ENCODE peak calls at places on chromosomes 2 and 18, in nine cellular contexts. Z is HCT116; F is endodermal cell; N is IMR-90; L is AG04450; J is dorsolateral prefrontal cortex; U is lower lobe of right lung; M is CD4-positive, alpha-beta T cell; S is A549. Y is an unnamed sample.

GRCh38 chr2:1960761-1961160 is 216.4 kb upstream of the PXDN start:
- DNase-seq in Z (no peak), F (no peak), N (no peak), L (no peak), J (no peak), U (no peak), M (no peak), S (no peak), Y (no peak)

GRCh38 chr2:9029721-9030120 is 26.2 kb upstream of the MBOAT2 start:
- DNase-seq in Z (no peak), F (no peak), N (no peak), L (no peak), J (no peak), U (no peak), M (no peak), S (no peak), Y (no peak)

GRCh38 chr18:12361770-12362378 is 15.2 kb downstream of the AFG3L2 start:
- DNase-seq in Z (no peak), F (no peak), N (peak), L (no peak), J (no peak), U (no peak), M (no peak), S (no peak), Y (peak)

GRCh38 chr2:27897755-27898154 is 7.2 kb downstream of the BABAM2 start:
- DNase-seq in Z (no peak), F (no peak), N (no peak), L (no peak), J (no peak), U (no peak), M (no peak), S (no peak), Y (no peak)

GRCh38 chr2:142131016-142131714 is at the start of gene LRP1B:
- DNase-seq in Z (no peak), F (peak), N (peak), L (no peak), J (peak), U (no peak), M (no peak), S (no peak), Y (no peak)

GRCh38 chr2:108587621-108588020 is 53.4 kb downstream of the LIMS1 start:
- DNase-seq in Z (no peak), F (no peak), N (peak), L (no peak), J (no peak), U (no peak), M (no peak), S (peak), Y (no peak)

GRCh38 chr2:42245392-42245791 is 76.2 kb downstream of the EML4 start:
- DNase-seq in Z (no peak), F (no peak), N (no peak), L (no peak), J (no peak), U (no peak), M (no peak), S (no peak), Y (no peak)

GRCh38 chr2:188786368-188786781 is 187.8 kb upstream of the COL3A1 start:
- DNase-seq in Z (peak), F (no peak), N (peak), L (no peak), J (no peak), U (no peak), M (no peak), S (peak), Y (no peak)

GRCh38 chr2:171407030-171407707 is 26.6 kb downstream of the METTL8 start:
- DNase-seq in Z (no peak), F (no peak), N (no peak), L (no peak), J (no peak), U (no peak), M (no peak), S (no peak), Y (no peak)

GRCh38 chr2:201254331-201254730 is 6.0 kb upstream of the CASP8 start:
- DNase-seq in Z (no peak), F (peak), N (peak), L (no peak), J (no peak), U (peak), M (no peak), S (peak), Y (no peak)

GRCh38 chr2:149278146-149278878 is 52.1 kb upstream of the LYPD6 start:
- DNase-seq in Z (no peak), F (no peak), N (no peak), L (no peak), J (no peak), U (no peak), M (no peak), S (no peak), Y (no peak)

GRCh38 chr2:129732630-129733026 is 246.8 kb upstream of the RAB6C start:
- DNase-seq in Z (no peak), F (peak), N (no peak), L (no peak), J (no peak), U (no peak), M (no peak), S (no peak), Y (no peak)

GRCh38 chr2:160157861-160158813 is 41.9 kb downstream of the ITGB6 start:
- DNase-seq in Z (no peak), F (peak), N (peak), L (no peak), J (no peak), U (no peak), M (no peak), S (no peak), Y (no peak)

GRCh38 chr18:31942301-31942998 is 478 bp downstream of the TRAPPC8 start:
- DNase-seq in Z (no peak), F (no peak), N (peak), L (no peak), J (peak), U (peak), M (no peak), S (peak), Y (peak)

GRCh38 chr2:226078656-226079055 is 679.1 kb downstream of the NYAP2 start:
- DNase-seq in Z (no peak), F (no peak), N (no peak), L (no peak), J (no peak), U (no peak), M (no peak), S (no peak), Y (no peak)

GRCh38 chr2:191566347-191566746 is 111.6 kb upstream of the NABP1 start:
- DNase-seq in Z (peak), F (peak), N (peak), L (peak), J (peak), U (peak), M (peak), S (peak), Y (peak)

GRCh38 chr2:229553091-229553490 is 161.3 kb downstream of the DNER start:
- DNase-seq in Z (no peak), F (no peak), N (no peak), L (no peak), J (no peak), U (no peak), M (no peak), S (no peak), Y (no peak)

GRCh38 chr2:170298861-170299429 is 121.0 kb downstream of the MYO3B start:
- DNase-seq in Z (no peak), F (no peak), N (no peak), L (no peak), J (no peak), U (no peak), M (no peak), S (no peak), Y (no peak)

GRCh38 chr2:101961287-101962242 is 30.2 kb upstream of the IL1R2 start:
- DNase-seq in Z (no peak), F (no peak), N (peak), L (peak), J (no peak), U (peak), M (no peak), S (no peak), Y (peak)

GRCh38 chr2:73418343-73418742 is 32.7 kb downstream of the ALMS1 start:
- DNase-seq in Z (no peak), F (no peak), N (peak), L (peak), J (peak), U (peak), M (no peak), S (no peak), Y (peak)

GRCh38 chr2:234955091-234955511 is 3.3 kb downstream of the SH3BP4 start:
- DNase-seq in Z (no peak), F (peak), N (no peak), L (no peak), J (no peak), U (peak), M (no peak), S (no peak), Y (no peak)

GRCh38 chr2:16225545-16225944 is 285.2 kb downstream of the MYCN start:
- DNase-seq in Z (no peak), F (peak), N (no peak), L (no peak), J (no peak), U (no peak), M (no peak), S (no peak), Y (no peak)

GRCh38 chr18:48929951-48930713 is 20.6 kb downstream of the SMAD7 start:
- DNase-seq in Z (no peak), F (no peak), N (peak), L (no peak), J (no peak), U (no peak), M (no peak), S (peak), Y (no peak)

GRCh38 chr2:180761224-180761623 is 219.2 kb upstream of the UBE2E3 start:
- DNase-seq in Z (peak), F (no peak), N (peak), L (no peak), J (no peak), U (no peak), M (no peak), S (peak), Y (no peak)

GRCh38 chr2:12506846-12507245 is 209.9 kb upstream of the TRIB2 start:
- DNase-seq in Z (no peak), F (no peak), N (peak), L (no peak), J (no peak), U (no peak), M (no peak), S (no peak), Y (no peak)

GRCh38 chr2:210965472-210965871 is 409.1 kb downstream of the CPS1 start:
- DNase-seq in Z (no peak), F (no peak), N (no peak), L (no peak), J (no peak), U (no peak), M (no peak), S (no peak), Y (no peak)

GRCh38 chr2:14148186-14148585 is 484.3 kb upstream of the LRATD1 start:
- DNase-seq in Z (no peak), F (no peak), N (peak), L (no peak), J (no peak), U (no peak), M (no peak), S (no peak), Y (no peak)

GRCh38 chr2:149586063-149586462 is 1.5 kb downstream of the MMADHC start:
- DNase-seq in Z (no peak), F (no peak), N (no peak), L (no peak), J (no peak), U (no peak), M (no peak), S (no peak), Y (no peak)

GRCh38 chr2:159206736-159207380 is 79.6 kb downstream of the WDSUB1 start:
- DNase-seq in Z (no peak), F (no peak), N (no peak), L (no peak), J (no peak), U (no peak), M (no peak), S (no peak), Y (no peak)

GRCh38 chr2:217279130-217279529 is 419.3 kb upstream of the TNP1 start:
- DNase-seq in Z (no peak), F (no peak), N (peak), L (no peak), J (no peak), U (no peak), M (no peak), S (no peak), Y (no peak)

GRCh38 chr2:236167297-236168109 is 683 bp downstream of the GBX2 start:
- DNase-seq in Z (no peak), F (peak), N (peak), L (no peak), J (no peak), U (no peak), M (no peak), S (peak), Y (peak)

GRCh38 chr2:132585982-132586608 is 83.9 kb downstream of the LYPD1 start:
- DNase-seq in Z (no peak), F (no peak), N (no peak), L (no peak), J (no peak), U (no peak), M (no peak), S (no peak), Y (no peak)

GRCh38 chr2:210584834-210585233 is 28.4 kb downstream of the CPS1 start:
- DNase-seq in Z (peak), F (no peak), N (peak), L (no peak), J (no peak), U (no peak), M (no peak), S (peak), Y (no peak)

GRCh38 chr2:82959677-82960076 is 1499.4 kb downstream of the SUCLG1 start:
- DNase-seq in Z (no peak), F (no peak), N (no peak), L (no peak), J (no peak), U (no peak), M (no peak), S (no peak), Y (no peak)

GRCh38 chr2:167294031-167294774 is 405.9 kb downstream of the XIRP2 start:
- DNase-seq in Z (no peak), F (peak), N (peak), L (no peak), J (peak), U (peak), M (no peak), S (peak), Y (peak)

GRCh38 chr2:170423919-170424318 is 246.0 kb downstream of the MYO3B start:
- DNase-seq in Z (no peak), F (no peak), N (no peak), L (no peak), J (no peak), U (no peak), M (no peak), S (no peak), Y (no peak)

GRCh38 chr2:157744571-157745076 is 116.0 kb upstream of the ACVR1C start:
- DNase-seq in Z (no peak), F (no peak), N (no peak), L (no peak), J (no peak), U (no peak), M (no peak), S (no peak), Y (no peak)

DNA sequence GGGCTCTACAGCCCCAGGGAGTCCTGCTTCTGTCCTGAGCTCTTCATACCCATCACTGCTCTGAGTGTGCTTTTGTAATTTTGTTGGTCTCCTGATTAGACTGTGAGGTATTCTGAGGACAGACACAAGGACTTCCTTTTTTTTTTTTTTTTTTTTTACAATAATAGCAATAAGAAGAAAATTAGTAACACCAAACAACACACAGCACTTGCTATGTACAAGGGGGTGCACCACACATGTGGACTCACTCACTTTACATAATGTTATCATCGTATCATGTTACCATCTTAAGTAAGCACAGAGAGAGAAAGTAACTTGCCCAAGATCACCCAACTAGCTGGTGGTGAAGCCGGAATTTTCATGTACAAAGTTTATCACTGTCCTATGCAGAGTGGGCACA is 34.5 kb downstream of the MBP start:
- DNase-seq in Z (no peak), F (no peak), N (peak), L (no peak), J (no peak), U (no peak), M (no peak), S (no peak), Y (no peak)
- H3K27ac ChIP-seq in Z (no peak), F (no peak), N (peak), L (no peak), J (no peak), U (peak), M (no peak), S (peak), Y (peak)

GRCh38 chr2:138602166-138602460 is 100.5 kb downstream of the SPOPL start:
- DNase-seq in Z (no peak), F (no peak), N (no peak), L (no peak), J (no peak), U (no peak), M (no peak), S (no peak), Y (no peak)

GRCh38 chr2:138600732-138601437 is 99.3 kb downstream of the SPOPL start:
- DNase-seq in Z (no peak), F (no peak), N (peak), L (no peak), J (no peak), U (no peak), M (no peak), S (no peak), Y (no peak)

DNA sequence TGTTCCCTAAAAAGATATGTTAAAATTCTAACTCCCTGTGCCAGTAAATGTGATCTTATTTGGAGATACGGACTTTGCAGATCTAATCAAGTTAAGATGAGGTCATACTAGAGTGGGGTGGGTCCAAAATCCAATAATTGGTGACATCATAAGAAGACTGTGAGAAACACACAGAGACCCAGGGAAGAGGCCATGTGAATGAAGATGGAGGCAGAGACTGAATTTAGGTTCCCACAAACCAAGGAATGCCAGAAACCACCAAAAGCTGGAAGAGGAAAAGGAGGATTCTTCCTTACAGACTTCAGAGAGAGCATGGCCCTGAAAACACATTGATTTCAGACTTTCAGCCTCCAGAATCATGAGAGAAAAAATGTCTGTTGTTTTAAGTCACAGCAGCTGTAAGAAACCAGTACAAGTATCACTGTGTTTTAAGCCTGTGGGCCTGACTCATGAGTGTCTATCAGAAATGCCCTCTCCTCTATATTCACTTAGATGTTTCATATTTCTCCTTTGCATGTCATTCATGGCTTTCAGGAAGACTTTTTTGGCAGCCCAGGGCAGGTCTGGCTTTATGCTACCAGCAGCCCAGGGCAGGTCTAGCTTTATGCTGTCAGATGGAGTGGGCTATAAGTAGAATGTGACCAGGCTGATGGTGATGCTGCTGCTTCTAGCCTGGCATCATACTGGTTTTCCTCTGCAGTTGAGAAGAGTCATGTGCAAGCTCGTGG is 100.0 kb downstream of the SPOPL start:
- DNase-seq in Z (no peak), F (no peak), N (peak), L (no peak), J (no peak), U (no peak), M (no peak), S (no peak), Y (no peak)
- H3K27ac ChIP-seq in Z (no peak), F (no peak), N (no peak), L (no peak), J (no peak), U (no peak), M (no peak), S (no peak), Y (no peak)

GRCh38 chr18:61651145-61651879 is 241.5 kb downstream of the RNF152 start:
- DNase-seq in Z (no peak), F (no peak), N (no peak), L (no peak), J (no peak), U (no peak), M (no peak), S (no peak), Y (no peak)
- H3K27ac ChIP-seq in Z (no peak), F (no peak), N (no peak), L (no peak), J (no peak), U (no peak), M (no peak), S (no peak), Y (no peak)

GRCh38 chr18:10343778-10344177 is 110.7 kb upstream of the APCDD1 start:
- DNase-seq in Z (no peak), F (no peak), N (no peak), L (no peak), J (peak), U (no peak), M (no peak), S (no peak), Y (no peak)
- H3K27ac ChIP-seq in Z (no peak), F (no peak), N (no peak), L (no peak), J (no peak), U (no peak), M (no peak), S (no peak), Y (no peak)

DNA sequence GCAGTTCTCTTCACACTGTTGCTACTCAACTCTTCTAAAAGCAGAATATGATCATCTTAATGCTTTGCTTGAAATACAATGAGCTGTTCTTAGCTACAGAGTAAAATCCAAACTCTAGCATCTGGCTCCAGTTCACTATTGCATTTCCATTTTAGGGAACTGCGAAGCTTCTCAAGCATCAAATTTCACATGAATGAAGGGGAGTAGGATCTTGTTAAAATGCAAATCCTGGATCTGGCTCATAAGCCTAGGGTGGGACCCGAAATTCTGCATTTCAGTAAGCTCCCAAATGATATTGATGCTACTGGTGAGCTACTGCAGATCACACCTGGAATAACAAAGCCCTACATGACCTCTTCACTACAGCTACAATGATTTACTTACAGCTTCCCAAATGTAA is 293.8 kb downstream of the SATB2 start:
- DNase-seq in Z (no peak), F (no peak), N (no peak), L (no peak), J (no peak), U (no peak), M (no peak), S (no peak), Y (no peak)
- H3K27ac ChIP-seq in Z (no peak), F (no peak), N (no peak), L (no peak), J (no peak), U (no peak), M (no peak), S (no peak), Y (no peak)

GRCh38 chr2:53545159-53546055 is 222.2 kb upstream of the CHAC2 start:
- DNase-seq in Z (no peak), F (no peak), N (no peak), L (no peak), J (peak), U (no peak), M (no peak), S (no peak), Y (no peak)
- H3K27ac ChIP-seq in Z (no peak), F (no peak), N (no peak), L (no peak), J (no peak), U (no peak), M (no peak), S (no peak), Y (no peak)

DNA sequence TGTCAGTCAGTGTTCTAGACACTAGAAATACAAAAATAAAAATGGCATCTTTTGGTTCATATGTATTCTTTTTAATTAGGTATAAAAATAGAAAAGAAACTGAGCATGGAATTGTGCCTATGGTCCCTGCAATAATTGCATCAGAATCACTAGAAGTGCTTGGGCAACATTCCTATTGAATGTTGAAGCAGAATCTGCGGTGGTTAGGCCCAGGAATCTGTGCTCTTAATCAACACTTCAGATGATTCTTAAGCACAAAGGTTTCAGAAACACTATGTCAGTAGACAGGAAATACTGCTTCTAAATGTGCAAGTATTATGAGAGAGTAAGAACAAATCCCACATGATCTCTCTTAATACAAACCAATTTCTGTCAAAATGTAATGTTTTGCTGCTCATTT is 20.3 kb upstream of the RBBP8 start:
- DNase-seq in Z (no peak), F (no peak), N (peak), L (no peak), J (no peak), U (no peak), M (no peak), S (no peak), Y (no peak)
- H3K27ac ChIP-seq in Z (no peak), F (no peak), N (no peak), L (no peak), J (no peak), U (peak), M (no peak), S (no peak), Y (no peak)

Y was measured in heart left ventricle.